ENCODE peak calls at places on chromosomes 3 and 15, in nine cellular contexts. L is stomach, H is A549, U is spleen, W is IMR-90, Y is testis, I is uterus, O is transverse colon, P is tibial nerve. M is an unnamed sample. For H3K4me1, the result is how much of the 10 kb centered on the place peaks cover.

GRCh38 chr3:131431754-131432153 is 50.2 kb downstream of the NUDT16 start:
- DNase-seq in U (no peak), O (no peak), H (no peak), P (no peak), L (no peak), I (no peak), Y (no peak), W (no peak), M (no peak)

GRCh38 chr15:90599639-90600038 is 69.9 kb downstream of the CRTC3 start:
- DNase-seq in U (no peak), P (no peak), Y (no peak), H (no peak), I (no peak), L (no peak), W (no peak), O (no peak), M (no peak)

GRCh38 chr15:43516185-43516584 is 1.2 kb upstream of the MAP1A start:
- DNase-seq in I (peak), W (no peak), P (peak), Y (peak), H (no peak), U (no peak), L (no peak), O (no peak), M (peak)

GRCh38 chr3:12345141-12345561 is 56.3 kb downstream of the PPARG start:
- DNase-seq in P (no peak), L (no peak), I (no peak), O (no peak), W (peak), H (peak), U (no peak), Y (no peak), M (no peak)

GRCh38 chr3:98763076-98763475 is at the start of gene ST3GAL6:
- DNase-seq in O (peak), W (peak), P (peak), I (peak), Y (peak), L (no peak), H (no peak), U (peak), M (no peak)

GRCh38 chr15:91385301-91385700 is 285.2 kb downstream of the SV2B start:
- DNase-seq in Y (no peak), W (no peak), U (no peak), P (no peak), I (no peak), O (no peak), H (no peak), L (no peak), M (no peak)

GRCh38 chr3:52176951-52177700 is 20.8 kb upstream of the ALAS1 start:
- DNase-seq in W (no peak), I (no peak), H (no peak), Y (no peak), O (no peak), L (peak), U (peak), P (no peak), M (no peak)

GRCh38 chr3:56810912-56811544 is 9.3 kb upstream of the ARHGEF3 start:
- DNase-seq in I (no peak), Y (no peak), L (no peak), W (no peak), O (no peak), P (no peak), H (no peak), U (no peak), M (no peak)

GRCh38 chr3:26114851-26115250 is 325.0 kb downstream of the OXSM start:
- DNase-seq in L (no peak), Y (no peak), U (no peak), O (no peak), P (no peak), I (no peak), H (no peak), W (no peak), M (no peak)

GRCh38 chr3:148036331-148036881 is 627.2 kb downstream of the ZIC1 start:
- DNase-seq in U (no peak), H (no peak), Y (no peak), P (no peak), L (no peak), I (no peak), O (no peak), W (peak), M (no peak)

GRCh38 chr3:165852710-165853109 is 15.5 kb upstream of the BCHE start:
- DNase-seq in I (no peak), W (no peak), Y (no peak), L (no peak), P (no peak), U (no peak), O (no peak), H (no peak), M (no peak)

GRCh38 chr3:128011140-128011539 is 41.1 kb upstream of the SEC61A1 start:
- DNase-seq in L (peak), W (peak), H (peak), Y (peak), U (no peak), O (peak), I (no peak), P (no peak), M (no peak)

GRCh38 chr3:117052356-117052755 is 342.8 kb downstream of the TUSC7 start:
- DNase-seq in Y (no peak), U (no peak), L (no peak), I (no peak), O (no peak), P (peak), H (no peak), W (peak), M (no peak)

GRCh38 chr3:119579366-119580147 is at the start of gene ADPRH:
- DNase-seq in U (peak), I (peak), W (peak), L (peak), P (peak), H (peak), O (peak), Y (peak), M (peak)

GRCh38 chr3:182129745-182130144 is 418.0 kb downstream of the SOX2 start:
- DNase-seq in U (no peak), O (no peak), P (no peak), I (no peak), H (no peak), Y (no peak), L (no peak), W (no peak), M (no peak)

GRCh38 chr3:9508781-9509180 is 44.8 kb downstream of the LHFPL4 start:
- DNase-seq in H (no peak), I (no peak), L (no peak), O (no peak), U (no peak), Y (no peak), W (no peak), P (no peak), M (no peak)

DNA sequence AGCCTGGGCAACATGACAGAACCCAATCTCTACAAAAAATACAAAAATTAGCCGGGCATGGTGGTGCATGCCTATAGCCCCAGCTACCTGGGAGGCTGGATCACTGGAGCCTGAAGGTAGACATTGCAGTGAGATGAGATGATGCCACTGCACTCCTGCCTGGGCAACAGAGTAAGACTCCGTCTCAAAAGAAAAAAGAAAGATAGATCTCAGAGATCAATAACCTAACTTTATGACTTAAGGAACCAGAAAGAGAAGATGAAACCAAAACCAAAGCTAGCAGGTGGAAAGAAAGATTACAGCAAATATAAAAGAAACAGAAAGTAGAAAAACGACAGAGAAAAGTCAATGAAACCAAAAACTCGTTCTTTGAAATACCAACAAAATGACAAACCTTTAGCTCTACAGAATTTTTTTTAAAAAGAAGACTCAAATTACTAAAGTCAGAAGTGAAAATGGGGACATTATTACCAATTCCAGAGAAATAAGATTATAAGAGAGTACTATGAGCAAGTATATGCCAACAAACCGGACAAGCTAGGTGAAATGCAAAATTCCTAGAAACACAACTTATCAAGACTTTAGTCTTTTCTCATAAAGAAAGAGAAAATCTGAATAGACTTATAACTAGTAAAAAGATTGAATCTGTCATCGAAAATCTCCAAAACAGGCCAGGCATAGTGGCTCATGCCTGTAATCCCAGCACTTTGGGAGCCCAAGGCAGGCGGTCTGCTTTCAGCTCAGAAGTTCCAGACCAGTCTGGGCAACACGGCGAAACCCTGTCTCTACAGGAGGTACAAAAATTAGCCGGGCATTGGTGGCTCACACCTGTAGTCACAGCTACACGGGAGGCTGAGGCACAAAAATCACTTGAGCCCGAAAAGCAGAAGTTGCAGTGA is 35.1 kb downstream of the ACAP2 start:
- DNase-seq in W (no peak), P (no peak), H (no peak), U (no peak), L (no peak), O (no peak), I (no peak), Y (no peak), M (no peak)
- H3K4me1 ChIP-seq in W (under half), P (under half), H (under half), U (under half), L (under half), O (under half), I (under half), Y (under half), M (under half)

GRCh38 chr3:126113733-126114132 is 29.8 kb upstream of the SLC41A3 start:
- DNase-seq in L (no peak), P (no peak), I (peak), H (peak), O (peak), Y (no peak), U (no peak), W (no peak), M (no peak)
- TF ChIP-seq CTCF in L (no peak), P (no peak), I (peak), H (no peak), O (no peak), Y (no peak), U (peak), W (peak), M (no peak)

GRCh38 chr3:183287301-183287971 is 34.4 kb downstream of the B3GNT5 start:
- DNase-seq in W (peak), Y (no peak), I (peak), U (no peak), H (peak), L (no peak), P (no peak), O (no peak), M (no peak)
- TF ChIP-seq POLR2A in W (no peak), Y (no peak), I (no peak), U (no peak), H (no peak), L (no peak), P (no peak), O (no peak), M (no peak)

GRCh38 chr3:58039609-58040008 is 31.4 kb downstream of the FLNB start:
- DNase-seq in H (no peak), U (no peak), L (no peak), Y (no peak), O (no peak), P (no peak), W (no peak), I (no peak), M (no peak)
- H3K4me1 ChIP-seq in H (half or more), U (half or more), L (half or more), Y (under half), O (half or more), P (half or more), W (under half), I (under half), M (under half)

GRCh38 chr3:40242638-40243037 is 66.9 kb upstream of the EIF1B start:
- DNase-seq in I (no peak), O (no peak), P (no peak), Y (no peak), W (no peak), H (no peak), U (no peak), L (no peak), M (no peak)

GRCh38 chr3:40243056-40243455 is 66.5 kb upstream of the EIF1B start:
- DNase-seq in L (no peak), U (no peak), O (no peak), H (no peak), Y (no peak), W (no peak), I (no peak), P (no peak), M (no peak)

GRCh38 chr3:40240921-40241320 is 68.6 kb upstream of the EIF1B start:
- DNase-seq in I (no peak), U (no peak), P (no peak), O (no peak), Y (no peak), W (no peak), L (no peak), H (no peak), M (no peak)

GRCh38 chr3:40237159-40237558 is 72.3 kb upstream of the EIF1B start:
- DNase-seq in U (no peak), P (no peak), H (no peak), W (no peak), I (no peak), Y (no peak), O (no peak), L (no peak), M (no peak)

GRCh38 chr3:40237892-40238571 is 71.5 kb upstream of the EIF1B start:
- DNase-seq in O (no peak), H (peak), U (no peak), W (peak), L (no peak), Y (peak), I (no peak), P (no peak), M (no peak)
- TF ChIP-seq CTCF in O (no peak), H (no peak), U (peak), W (no peak), L (no peak), Y (no peak), I (no peak), P (no peak), M (no peak)

GRCh38 chr15:63521405-63522142 is 17.2 kb downstream of the USP3 start:
- DNase-seq in O (no peak), I (no peak), W (peak), P (no peak), Y (no peak), U (no peak), L (no peak), H (no peak), M (no peak)

GRCh38 chr15:63524316-63525015 is 20.1 kb downstream of the USP3 start:
- DNase-seq in P (no peak), L (no peak), U (no peak), W (no peak), I (no peak), H (no peak), O (no peak), Y (no peak), M (no peak)

GRCh38 chr15:63523306-63523990 is 19.1 kb downstream of the USP3 start:
- DNase-seq in H (no peak), P (no peak), U (no peak), I (no peak), Y (no peak), L (no peak), W (peak), O (no peak), M (no peak)

GRCh38 chr15:63519548-63520178 is 15.3 kb downstream of the USP3 start:
- DNase-seq in Y (peak), L (no peak), O (no peak), I (no peak), H (no peak), P (no peak), W (no peak), U (no peak), M (no peak)

DNA sequence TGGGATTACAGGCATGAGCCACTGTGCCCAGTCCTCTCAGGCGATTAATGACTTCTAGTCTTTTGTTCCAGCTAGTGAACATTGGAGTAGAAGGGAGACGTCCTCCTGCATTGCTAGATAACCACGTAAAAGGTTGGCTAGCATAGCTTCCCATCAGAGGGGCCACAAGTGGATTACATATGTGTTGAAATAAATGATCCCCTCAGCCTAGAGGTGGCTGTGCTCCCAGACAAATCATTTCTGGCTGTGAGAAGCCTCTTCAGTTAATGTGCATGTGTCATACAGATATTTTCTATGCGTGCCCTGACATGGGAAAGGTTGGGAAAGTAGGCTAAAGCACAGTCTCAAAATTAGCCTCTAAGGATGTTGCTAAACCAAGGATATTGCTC is 17.7 kb downstream of the USP3 start:
- DNase-seq in H (no peak), I (no peak), U (no peak), O (no peak), L (no peak), W (no peak), P (no peak), Y (no peak), M (no peak)
- TF ChIP-seq POLR2A in H (no peak), I (no peak), U (no peak), O (no peak), L (no peak), W (no peak), P (no peak), Y (no peak), M (no peak)